ENCODE peak calls at places on chromosomes 12 and 14, in five cellular contexts. D is mesenchymal stem cell; A is CD8-positive, alpha-beta T cell; V is fibroblast of mammary gland; L is CD8-positive, alpha-beta memory T cell. H is an unnamed sample.

GRCh38 chr12:62635630-62636029 is 169.0 kb downstream of the MON2 start:
- DNase-seq in D (no peak), A (no peak), V (no peak), L (no peak), H (no peak)

GRCh38 chr14:91323671-91324605 is 79.4 kb upstream of the GPR68 start:
- DNase-seq in D (peak; percentile 66), A (peak; percentile 94), V (peak; percentile 59), L (peak; percentile 88), H (peak; percentile 88)

GRCh38 chr12:78229491-78230209 is 399.0 kb downstream of the NAV3 start:
- DNase-seq in D (peak; percentile 55), A (no peak), V (peak; percentile 69), L (no peak), H (no peak)

GRCh38 chr12:66035289-66035961 is 95.1 kb downstream of the LLPH start:
- DNase-seq in D (peak; percentile 54), A (no peak), V (peak; percentile 72), L (no peak), H (peak; percentile 25)

GRCh38 chr12:26654623-26655022 is 178.4 kb downstream of the ITPR2 start:
- DNase-seq in D (no peak), A (no peak), V (no peak), L (no peak), H (no peak)

GRCh38 chr14:55438066-55438683 is 2.2 kb downstream of the TBPL2 start:
- DNase-seq in D (peak; percentile 57), A (no peak), V (peak; percentile 75), L (no peak), H (no peak)

GRCh38 chr12:123886931-123887582 is 85.6 kb downstream of the CCDC92 start:
- DNase-seq in D (no peak), A (no peak), V (no peak), L (no peak), H (no peak)

GRCh38 chr14:88995437-88996198 is 171.2 kb downstream of the TTC8 start:
- DNase-seq in D (peak; percentile 88), A (no peak), V (peak; percentile 92), L (no peak), H (no peak)

GRCh38 chr14:90053044-90053443 is 8.8 kb upstream of the KCNK13 start:
- DNase-seq in D (no peak), A (no peak), V (no peak), L (no peak), H (no peak)

GRCh38 chr12:30945443-30946164 is 19.1 kb downstream of the TSPAN11 start:
- DNase-seq in D (no peak), A (no peak), V (no peak), L (no peak), H (no peak)

GRCh38 chr14:95340201-95340697 is 20.5 kb upstream of the CLMN start:
- DNase-seq in D (no peak), A (no peak), V (no peak), L (no peak), H (no peak)

GRCh38 chr12:2958432-2959193 is 584 bp upstream of the TEAD4 start:
- DNase-seq in D (peak; percentile 79), A (no peak), V (peak; percentile 72), L (no peak), H (no peak)

GRCh38 chr12:9897524-9897923 is 16.2 kb downstream of the KLRF2 start:
- DNase-seq in D (no peak), A (no peak), V (no peak), L (no peak), H (no peak)

GRCh38 chr14:99600232-99600888 is 3.6 kb downstream of the CCDC85C start:
- DNase-seq in D (no peak), A (no peak), V (no peak), L (no peak), H (no peak)

GRCh38 chr12:53695148-53696138 is 19.6 kb upstream of the ATP5MC2 start:
- DNase-seq in D (peak; percentile 77), A (no peak), V (peak; percentile 60), L (peak; percentile 5), H (no peak)

GRCh38 chr12:80692114-80692513 is 15.3 kb upstream of the MYF6 start:
- DNase-seq in D (no peak), A (no peak), V (no peak), L (no peak), H (no peak)

GRCh38 chr14:63848890-63849289 is 3.9 kb upstream of the SYNE2 start:
- DNase-seq in D (no peak), A (no peak), V (no peak), L (no peak), H (no peak)

GRCh38 chr12:115383668-115384067 is 699.7 kb upstream of the TBX3 start:
- DNase-seq in D (no peak), A (no peak), V (peak; percentile 91), L (no peak), H (no peak)

GRCh38 chr12:51512438-51512837 is 78.6 kb upstream of the SCN8A start:
- DNase-seq in D (no peak), A (no peak), V (no peak), L (no peak), H (no peak)

GRCh38 chr14:32703246-32703645 is 235.4 kb upstream of the NPAS3 start:
- DNase-seq in D (no peak), A (no peak), V (peak; percentile 43), L (no peak), H (no peak)

GRCh38 chr12:41762691-41763090 is 382.0 kb downstream of the GXYLT1 start:
- DNase-seq in D (no peak), A (no peak), V (no peak), L (no peak), H (no peak)

GRCh38 chr12:82174936-82175335 is 183.3 kb downstream of the CCDC59 start:
- DNase-seq in D (no peak), A (no peak), V (no peak), L (no peak), H (no peak)

GRCh38 chr12:12927211-12928079 is 24.5 kb downstream of the GPRC5D start:
- DNase-seq in D (no peak), A (no peak), V (peak; percentile 46), L (peak; percentile 8), H (peak; percentile 37)

GRCh38 chr12:25322918-25323773 is 72.4 kb upstream of the KRAS start:
- DNase-seq in D (no peak), A (no peak), V (peak; percentile 61), L (no peak), H (no peak)

GRCh38 chr12:20625531-20625930 is 69.6 kb upstream of the SLCO1C1 start:
- DNase-seq in D (no peak), A (no peak), V (no peak), L (no peak), H (no peak)

GRCh38 chr12:108621161-108621560 is 12.5 kb downstream of the SELPLG start:
- DNase-seq in D (no peak), A (no peak), V (no peak), L (no peak), H (no peak)

GRCh38 chr12:53743277-53744129 is 8.3 kb downstream of the CISTR start:
- DNase-seq in D (peak; percentile 71), A (peak; percentile 41), V (peak; percentile 54), L (peak; percentile 14), H (peak; percentile 67)

GRCh38 chr12:124568431-124569374 is 1.3 kb upstream of the NCOR2 start:
- DNase-seq in D (peak; percentile 97), A (no peak), V (peak; percentile 97), L (no peak), H (no peak)

GRCh38 chr14:100070310-100070709 is 5.1 kb downstream of the EVL start:
- DNase-seq in D (no peak), A (peak; percentile 88), V (no peak), L (no peak), H (peak; percentile 74)